ENCODE peak calls at places on chromosome 12, in six cellular contexts. M is right cardiac atrium; U is dorsolateral prefrontal cortex; F is AG20443; S is stimulated activated CD8-positive, alpha-beta memory T cell treated with anti-CD3 and anti-CD28 coated beads, Interleukin-7, amount 100 ng/mL, for 1 hour; C is NCI-H2081. H is an unnamed sample.

GRCh38 chr12:117151195-117152031 is 38.9 kb downstream of the FBXO21 start:
- DNase-seq in C (no peak), U (peak), S (no peak), F (peak), M (peak), H (peak)

GRCh38 chr12:45543887-45544286 is 185.6 kb upstream of the ARID2 start:
- DNase-seq in C (peak), M (no peak), F (peak), U (no peak), S (peak), H (peak)

GRCh38 chr12:113299619-113300237 is 35.2 kb downstream of the SLC8B1 start:
- DNase-seq in U (peak), F (peak), M (peak), S (no peak), C (no peak), H (peak)

GRCh38 chr12:61385771-61386170 is 874.4 kb upstream of the USP15 start:
- DNase-seq in U (no peak), F (no peak), M (no peak), S (no peak), C (no peak), H (no peak)

GRCh38 chr12:127559349-127560040 is 707.5 kb upstream of the TMEM132C start:
- DNase-seq in M (peak), S (no peak), U (no peak), F (peak), C (peak), H (peak)

GRCh38 chr12:5244513-5244972 is 187.4 kb upstream of the NTF3 start:
- DNase-seq in S (no peak), M (no peak), F (no peak), U (no peak), C (no peak), H (no peak)

GRCh38 chr12:1517007-1517406 is 77.4 kb downstream of the FBXL14 start:
- DNase-seq in M (no peak), F (peak), U (no peak), C (no peak), S (no peak), H (no peak)

GRCh38 chr12:118960161-118960560 is 21.2 kb upstream of the SRRM4 start:
- DNase-seq in U (no peak), C (no peak), M (no peak), S (no peak), F (no peak), H (peak)

GRCh38 chr12:7868391-7868790 is 4.3 kb downstream of the SLC2A14 start:
- DNase-seq in S (no peak), F (peak), C (no peak), M (no peak), U (no peak), H (no peak)

GRCh38 chr12:100473716-100474150 is at the start of gene NR1H4:
- DNase-seq in U (no peak), F (peak), C (no peak), M (no peak), S (no peak), H (no peak)

GRCh38 chr12:57626929-57627445 is 6.0 kb downstream of the B4GALNT1 start:
- DNase-seq in F (no peak), U (no peak), S (no peak), M (no peak), C (no peak), H (no peak)

GRCh38 chr12:131046813-131047788 is 93.4 kb downstream of the ADGRD1 start:
- DNase-seq in C (no peak), F (no peak), M (peak), U (no peak), S (no peak), H (no peak)

GRCh38 chr12:12992418-12993175 is 7.5 kb downstream of the HEBP1 start:
- DNase-seq in U (no peak), S (no peak), M (peak), F (peak), C (no peak), H (no peak)

GRCh38 chr12:13099910-13100609 is 3.4 kb downstream of the GSG1 start:
- DNase-seq in U (no peak), C (no peak), F (no peak), M (no peak), S (no peak), H (no peak)

GRCh38 chr12:25496098-25496587 is 56.9 kb downstream of the LMNTD1 start:
- DNase-seq in F (peak), S (no peak), C (no peak), U (no peak), M (no peak), H (no peak)

GRCh38 chr12:5258966-5259365 is 172.9 kb upstream of the NTF3 start:
- DNase-seq in F (peak), C (no peak), S (no peak), U (no peak), M (no peak), H (no peak)

GRCh38 chr12:111825509-111825908 is 16.5 kb upstream of the MAPKAPK5 start:
- DNase-seq in M (no peak), F (no peak), S (no peak), C (no peak), U (no peak), H (no peak)

GRCh38 chr12:79360936-79361335 is 329.8 kb downstream of the PAWR start:
- DNase-seq in M (no peak), S (no peak), U (no peak), F (no peak), C (no peak), H (no peak)

GRCh38 chr12:47767197-47767724 is 5.8 kb upstream of the SLC48A1 start:
- DNase-seq in F (peak), C (peak), S (peak), M (peak), U (no peak), H (no peak)

GRCh38 chr12:21773263-21773741 is 1.2 kb downstream of the KCNJ8 start:
- DNase-seq in U (peak), F (peak), C (peak), M (peak), S (no peak), H (no peak)

GRCh38 chr12:58030566-58031279 is 89.4 kb downstream of the ATP23 start:
- DNase-seq in M (no peak), C (no peak), S (no peak), F (peak), U (no peak), H (no peak)

GRCh38 chr12:17527021-17527420 is 563.0 kb downstream of the RERGL start:
- DNase-seq in F (no peak), U (no peak), M (no peak), C (no peak), S (no peak), H (no peak)

GRCh38 chr12:13564266-13564810 is 367.8 kb downstream of the EMP1 start:
- DNase-seq in C (no peak), S (no peak), F (no peak), M (no peak), U (no peak), H (no peak)

GRCh38 chr12:128905003-128905544 is 51.8 kb downstream of the GLT1D1 start:
- DNase-seq in F (no peak), M (no peak), U (no peak), C (no peak), S (no peak), H (no peak)

GRCh38 chr12:1750300-1750699 is 59.4 kb downstream of the ADIPOR2 start:
- DNase-seq in C (no peak), S (no peak), U (no peak), M (no peak), F (no peak), H (no peak)

GRCh38 chr12:102120886-102121285 is 903 bp downstream of the PARPBP start:
- DNase-seq in U (no peak), M (no peak), S (no peak), C (peak), F (peak), H (no peak)

GRCh38 chr12:79151956-79152355 is 287.4 kb downstream of the SYT1 start:
- DNase-seq in S (no peak), C (no peak), U (no peak), M (no peak), F (no peak), H (no peak)

GRCh38 chr12:59570134-59570533 is 25.7 kb upstream of the SLC16A7 start:
- DNase-seq in S (no peak), C (no peak), U (no peak), F (no peak), M (no peak), H (no peak)

GRCh38 chr12:1369942-1370620 is 224.3 kb downstream of the FBXL14 start:
- DNase-seq in S (no peak), C (no peak), U (no peak), M (no peak), F (no peak), H (no peak)

GRCh38 chr12:123891011-123891410 is 81.6 kb downstream of the CCDC92 start:
- DNase-seq in S (no peak), U (no peak), F (no peak), C (no peak), M (no peak), H (no peak)

GRCh38 chr12:79737875-79738718 is 47.3 kb upstream of the PAWR start:
- DNase-seq in M (no peak), F (peak), C (peak), U (no peak), S (no peak), H (no peak)

GRCh38 chr12:9073077-9073476 is 42.6 kb downstream of the A2M start:
- DNase-seq in S (no peak), F (no peak), M (no peak), U (no peak), C (no peak), H (no peak)

GRCh38 chr12:60194682-60195081 is 598.9 kb downstream of the SLC16A7 start:
- DNase-seq in M (no peak), C (no peak), S (no peak), U (no peak), F (no peak), H (no peak)

GRCh38 chr12:71455028-71455737 is 15.6 kb downstream of the LGR5 start:
- DNase-seq in M (no peak), S (no peak), U (no peak), F (no peak), C (peak), H (no peak)

GRCh38 chr12:48824112-48824511 is 5.8 kb downstream of the CACNB3 start:
- DNase-seq in F (no peak), M (no peak), U (no peak), S (no peak), C (no peak), H (no peak)

GRCh38 chr12:130446846-130447654 is 109.4 kb downstream of the PIWIL1 start:
- DNase-seq in C (no peak), U (no peak), S (no peak), M (no peak), F (no peak), H (no peak)

GRCh38 chr12:5072326-5072725 is 28.6 kb downstream of the KCNA5 start:
- DNase-seq in F (no peak), M (no peak), U (no peak), C (no peak), S (no peak), H (no peak)

H was measured in amygdala.